ENCODE peak calls at places on chromosomes 6 and 20, in eight cellular contexts. A, R, K, N, P, B, X and S are unnamed samples.

GRCh38 chr6:75481936-75482593 is 11.5 kb downstream of the FILIP1 start:
- DNase-seq in A (no peak), R (no peak), K (no peak), N (no peak), P (no peak), B (no peak), X (no peak), S (no peak)

GRCh38 chr6:11471261-11471660 is 66.3 kb upstream of the TMEM170B start:
- DNase-seq in A (no peak), R (no peak), K (no peak), N (no peak), P (no peak), B (no peak), X (no peak), S (no peak)

GRCh38 chr6:15048367-15048766 is 197.5 kb upstream of the JARID2 start:
- DNase-seq in A (no peak), R (no peak), K (no peak), N (no peak), P (no peak), B (no peak), X (no peak), S (no peak)

GRCh38 chr20:38730989-38731737 is 6.9 kb downstream of the SLC32A1 start:
- DNase-seq in A (peak; percentile 73), R (peak; percentile 77), K (peak; percentile 96), N (peak; percentile 90), P (peak; percentile 90), B (peak; percentile 66), X (peak; percentile 81), S (peak; percentile 73)

GRCh38 chr6:126891158-126891557 is 227.3 kb upstream of the RSPO3 start:
- DNase-seq in A (no peak), R (no peak), K (no peak), N (no peak), P (no peak), B (no peak), X (no peak), S (no peak)

GRCh38 chr6:157274471-157275226 is 48.7 kb downstream of the TMEM242 start:
- DNase-seq in A (peak; percentile 31), R (peak; percentile 62), K (peak; percentile 85), N (peak; percentile 97), P (peak; percentile 91), B (peak; percentile 78), X (peak; percentile 86), S (peak; percentile 92)

GRCh38 chr6:166752928-166753721 is 126.1 kb upstream of the RPS6KA2 start:
- DNase-seq in A (no peak), R (no peak), K (no peak), N (no peak), P (no peak), B (no peak), X (no peak), S (no peak)

GRCh38 chr20:61521680-61522420 is 269.8 kb downstream of the CDH4 start:
- DNase-seq in A (no peak), R (no peak), K (no peak), N (no peak), P (no peak), B (no peak), X (peak; percentile 34), S (no peak)

GRCh38 chr20:44976698-44977097 is 10.4 kb downstream of the STK4 start:
- DNase-seq in A (no peak), R (no peak), K (no peak), N (no peak), P (no peak), B (no peak), X (no peak), S (no peak)

GRCh38 chr6:137001287-137001976 is 43.3 kb downstream of the IL20RA start:
- DNase-seq in A (peak; percentile 74), R (no peak), K (peak; percentile 56), N (no peak), P (peak; percentile 20), B (peak; percentile 84), X (no peak), S (peak; percentile 55)

GRCh38 chr6:134517145-134517658 is 199.3 kb upstream of the SGK1 start:
- DNase-seq in A (no peak), R (no peak), K (peak; percentile 56), N (peak; percentile 22), P (peak; percentile 50), B (peak; percentile 2), X (no peak), S (peak; percentile 64)

GRCh38 chr6:32060966-32061655 is 22.9 kb downstream of the CYP21A2 start:
- DNase-seq in A (no peak), R (no peak), K (no peak), N (no peak), P (no peak), B (no peak), X (no peak), S (no peak)

GRCh38 chr6:136069119-136069518 is 181.0 kb downstream of the MTFR2 start:
- DNase-seq in A (no peak), R (no peak), K (no peak), N (no peak), P (no peak), B (no peak), X (no peak), S (peak; percentile 18)

GRCh38 chr6:25973923-25974555 is 11.4 kb downstream of the TRIM38 start:
- DNase-seq in A (no peak), R (no peak), K (no peak), N (no peak), P (no peak), B (no peak), X (no peak), S (no peak)

GRCh38 chr20:38692436-38693411 is 31.6 kb upstream of the SLC32A1 start:
- DNase-seq in A (peak; percentile 8), R (peak; percentile 63), K (peak; percentile 97), N (peak; percentile 73), P (peak; percentile 95), B (peak; percentile 80), X (peak; percentile 60), S (peak; percentile 87)

GRCh38 chr20:57266251-57267157 is at the start of gene BMP7:
- DNase-seq in A (no peak), R (no peak), K (peak; percentile 82), N (peak; percentile 79), P (peak; percentile 80), B (no peak), X (peak; percentile 72), S (peak; percentile 62)

GRCh38 chr20:13756551-13756950 is 28.2 kb downstream of the ESF1 start:
- DNase-seq in A (no peak), R (no peak), K (no peak), N (no peak), P (no peak), B (no peak), X (no peak), S (no peak)

GRCh38 chr20:13758884-13759283 is 25.8 kb downstream of the ESF1 start:
- DNase-seq in A (no peak), R (peak; percentile 33), K (no peak), N (no peak), P (no peak), B (no peak), X (no peak), S (no peak)

GRCh38 chr20:13749811-13750210 is 34.9 kb downstream of the ESF1 start:
- DNase-seq in A (no peak), R (no peak), K (no peak), N (no peak), P (no peak), B (no peak), X (no peak), S (no peak)

GRCh38 chr20:13753436-13754036 is 31.2 kb downstream of the ESF1 start:
- DNase-seq in A (no peak), R (no peak), K (no peak), N (no peak), P (no peak), B (no peak), X (no peak), S (no peak)

GRCh38 chr20:13755809-13756208 is 28.9 kb downstream of the ESF1 start:
- DNase-seq in A (no peak), R (no peak), K (no peak), N (no peak), P (no peak), B (no peak), X (no peak), S (no peak)
- TF ChIP-seq CTCF in A (no peak), R (no peak), K (no peak), N (no peak), P (no peak), B (no peak), X (no peak), S (no peak)

DNA sequence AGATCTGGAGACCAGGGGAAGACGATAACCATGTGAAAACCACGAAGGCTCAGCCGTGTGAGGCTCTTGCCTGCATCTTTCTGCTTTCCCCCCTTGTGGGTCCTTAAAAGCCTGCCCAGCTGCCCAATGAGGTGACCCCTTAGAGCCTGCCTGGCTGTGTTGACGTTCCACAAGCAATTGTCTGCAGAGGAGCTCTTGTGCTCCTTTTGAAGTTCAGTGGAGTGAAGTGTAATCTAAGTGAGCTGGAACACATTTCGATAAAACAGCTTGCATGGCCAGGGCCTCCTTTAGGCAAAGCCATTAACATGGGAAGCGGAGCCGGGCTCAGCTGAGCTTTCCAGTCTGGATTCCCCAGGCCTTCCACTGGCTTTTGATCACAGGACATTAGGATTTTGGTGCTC is 27.3 kb upstream of the TCP11 start:
- DNase-seq in A (no peak), R (no peak), K (no peak), N (no peak), P (peak; percentile 68), B (no peak), X (no peak), S (no peak)
- TF ChIP-seq EZH2phosphoT487 in A (no peak), R (no peak), K (no peak), N (no peak), P (no peak), B (no peak), X (no peak), S (no peak)

DNA sequence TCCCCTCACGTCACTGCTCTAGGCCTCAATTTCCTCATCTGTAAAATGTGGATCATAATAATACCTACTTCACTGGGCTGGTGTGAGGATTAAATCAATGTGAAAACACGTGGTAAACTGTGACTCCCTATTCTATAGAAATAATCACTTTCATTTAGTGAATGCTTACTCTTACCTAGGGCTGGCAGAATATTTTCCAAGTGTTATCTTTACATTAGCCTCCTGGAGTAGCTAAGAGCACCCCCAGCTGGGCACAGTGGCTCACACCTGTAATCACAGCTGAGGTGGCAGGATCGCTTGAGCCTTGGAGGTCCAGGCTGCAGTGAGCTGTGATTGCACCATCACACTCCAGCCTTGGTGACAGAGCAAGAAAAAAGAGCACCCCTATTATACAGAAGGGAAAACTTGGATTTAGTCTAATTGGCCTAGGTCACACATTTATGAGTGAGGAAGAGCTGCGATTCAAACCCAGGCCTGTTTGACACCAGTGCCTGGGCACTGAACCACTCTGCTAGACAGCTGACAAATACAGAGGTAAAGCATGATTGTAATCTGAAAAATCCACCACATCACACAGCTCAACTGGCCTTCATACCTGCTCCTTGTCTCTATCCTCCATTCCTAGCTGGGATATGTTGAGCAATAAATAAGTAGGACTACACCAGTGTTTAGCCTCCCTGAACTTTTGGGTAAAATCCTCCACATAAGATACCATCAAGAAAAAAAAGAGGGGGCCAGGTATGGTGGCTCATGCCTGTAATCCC is 1.4 kb upstream of the SNTA1 start:
- DNase-seq in A (no peak), R (peak; percentile 52), K (peak; percentile 46), N (no peak), P (no peak), B (peak; percentile 48), X (peak; percentile 82), S (peak; percentile 55)
- TF ChIP-seq CTCF in A (peak; percentile 65), R (peak; percentile 59), K (peak; percentile 32), N (peak; percentile 27), P (no peak), B (peak; percentile 60), X (peak; percentile 89), S (peak; percentile 32)

GRCh38 chr6:112065426-112065986 is 11.6 kb downstream of the CCN6 start:
- DNase-seq in A (no peak), R (no peak), K (no peak), N (no peak), P (no peak), B (no peak), X (no peak), S (no peak)
- TF ChIP-seq EZH2phosphoT487 in A (no peak), R (no peak), K (no peak), N (no peak), P (no peak), B (no peak), X (no peak), S (no peak)

GRCh38 chr20:58702859-58703648 is 10.5 kb downstream of the NPEPL1 start:
- DNase-seq in A (no peak), R (no peak), K (no peak), N (no peak), P (no peak), B (no peak), X (no peak), S (no peak)
- TF ChIP-seq CTCF in A (peak; percentile 60), R (peak; percentile 33), K (peak; percentile 64), N (peak; percentile 44), P (peak; percentile 36), B (peak; percentile 61), X (peak; percentile 67), S (no peak)